ENCODE peak calls at places on chromosomes 5 and 9, in five cellular contexts. N, R, U, H and X are unnamed samples.

GRCh38 chr5:73312146-73312871 is 136.3 kb downstream of the FOXD1 start:
- DNase-seq in U (no peak), N (peak; percentile 17), R (no peak), H (peak; percentile 22), X (no peak)

GRCh38 chr5:59813761-59814562 is 79.6 kb downstream of the PDE4D start:
- DNase-seq in N (peak; percentile 76), R (peak; percentile 54), U (no peak), H (peak; percentile 23), X (peak; percentile 17)

GRCh38 chr5:132753135-132753987 is 6.1 kb downstream of the CCNI2 start:
- DNase-seq in U (no peak), H (peak; percentile 8), R (no peak), N (no peak), X (no peak)

GRCh38 chr5:109045710-109046109 is 298.0 kb downstream of the FER start:
- DNase-seq in H (no peak), R (no peak), U (no peak), N (no peak), X (no peak)

GRCh38 chr5:67636091-67636490 is 439.5 kb upstream of the CD180 start:
- DNase-seq in U (peak; percentile 64), R (no peak), N (no peak), H (peak; percentile 13), X (no peak)

GRCh38 chr5:60287174-60287771 is 393.7 kb upstream of the PDE4D start:
- DNase-seq in R (peak; percentile 69), U (peak; percentile 12), N (peak; percentile 23), H (peak; percentile 26), X (peak; percentile 45)

GRCh38 chr9:69442486-69442885 is 117.5 kb downstream of the ENTREP1 start:
- DNase-seq in R (no peak), U (no peak), H (no peak), N (no peak), X (no peak)

GRCh38 chr9:124664143-124664542 is 107.0 kb downstream of the NR6A1 start:
- DNase-seq in R (no peak), N (no peak), U (no peak), H (no peak), X (no peak)

GRCh38 chr5:168663276-168664004 is 84.3 kb upstream of the PANK3 start:
- DNase-seq in R (no peak), N (no peak), U (no peak), H (no peak), X (no peak)

GRCh38 chr9:6640268-6641072 is 5.1 kb downstream of the GLDC start:
- DNase-seq in R (no peak), H (no peak), U (no peak), N (no peak), X (no peak)

GRCh38 chr9:126417007-126417406 is 90.4 kb downstream of the MVB12B start:
- DNase-seq in H (no peak), U (no peak), N (no peak), R (no peak), X (no peak)

GRCh38 chr5:53642006-53642405 is 81.6 kb downstream of the NDUFS4 start:
- DNase-seq in N (no peak), H (no peak), R (no peak), U (no peak), X (no peak)

GRCh38 chr9:99905833-99906402 is 536 bp upstream of the STX17 start:
- DNase-seq in N (peak; percentile 23), R (peak; percentile 62), H (peak; percentile 10), U (no peak), X (no peak)

GRCh38 chr5:116990010-116990409 is 415.4 kb upstream of the SEMA6A start:
- DNase-seq in H (no peak), R (no peak), U (no peak), N (no peak), X (no peak)

GRCh38 chr5:151298063-151298462 is 5.5 kb downstream of the SLC36A3 start:
- DNase-seq in H (no peak), U (no peak), R (peak; percentile 9), N (peak; percentile 11), X (no peak)